ENCODE peak calls at places on chromosome 20, in seven cellular contexts. K is heart right ventricle, H is A549, A is H9, Y is OCI-LY7, W is fibroblast of lung, E is caudate nucleus. O is an unnamed sample.

GRCh38 chr20:20702330-20703245 is 9.9 kb downstream of the RALGAPA2 start:
- DNase-seq in K (no peak), W (no peak), H (no peak), A (no peak), E (no peak), Y (no peak), O (no peak)

GRCh38 chr20:60851826-60852704 is 400.0 kb upstream of the CDH4 start:
- DNase-seq in A (peak), W (no peak), Y (peak), K (no peak), H (no peak), E (no peak), O (peak)

GRCh38 chr20:50333856-50334255 is 143.2 kb downstream of the CEBPB start:
- DNase-seq in H (no peak), W (peak), E (no peak), A (no peak), K (no peak), Y (no peak), O (no peak)

GRCh38 chr20:17835240-17835940 is 133.2 kb downstream of the SNX5 start:
- DNase-seq in K (peak), Y (no peak), A (no peak), W (peak), H (peak), E (no peak), O (no peak)

GRCh38 chr20:8523684-8524083 is 391.6 kb downstream of the PLCB1 start:
- DNase-seq in K (no peak), H (no peak), W (peak), E (no peak), Y (peak), A (no peak), O (no peak)

GRCh38 chr20:17635846-17636245 is 46.2 kb downstream of the RRBP1 start:
- DNase-seq in A (no peak), E (no peak), K (no peak), Y (no peak), W (peak), H (no peak), O (no peak)

GRCh38 chr20:58743929-58744534 is 51.4 kb downstream of the NPEPL1 start:
- DNase-seq in A (no peak), Y (no peak), W (no peak), K (no peak), E (no peak), H (no peak), O (no peak)

GRCh38 chr20:63826753-63827152 is 4.3 kb downstream of the ZBTB46 start:
- DNase-seq in W (no peak), A (no peak), H (no peak), Y (no peak), E (no peak), K (no peak), O (no peak)

GRCh38 chr20:22346716-22347115 is 237.7 kb downstream of the FOXA2 start:
- DNase-seq in H (no peak), A (no peak), Y (no peak), W (no peak), E (no peak), K (no peak), O (no peak)

GRCh38 chr20:17620371-17621228 is 50.7 kb downstream of the DSTN start:
- DNase-seq in H (no peak), K (no peak), E (no peak), A (peak), Y (no peak), W (no peak), O (no peak)

GRCh38 chr20:7744411-7744810 is 195.8 kb downstream of the HAO1 start:
- DNase-seq in W (peak), E (no peak), H (no peak), A (no peak), K (no peak), Y (no peak), O (no peak)

GRCh38 chr20:46114449-46114848 is 3.7 kb upstream of the CD40 start:
- DNase-seq in E (no peak), K (no peak), A (no peak), H (no peak), Y (no peak), W (no peak), O (no peak)

GRCh38 chr20:15842872-15843271 is 730.4 kb downstream of the KIF16B start:
- DNase-seq in Y (peak), E (no peak), A (no peak), H (no peak), W (no peak), K (no peak), O (no peak)

GRCh38 chr20:50395258-50395729 is 114.9 kb upstream of the PTPN1 start:
- DNase-seq in E (no peak), Y (no peak), W (peak), K (peak), H (no peak), A (no peak), O (no peak)

GRCh38 chr20:18724788-18725476 is 88.7 kb upstream of the SCP2D1 start:
- DNase-seq in Y (no peak), W (no peak), H (no peak), E (no peak), A (no peak), K (no peak), O (no peak)

GRCh38 chr20:35320396-35321126 is 28.3 kb upstream of the FAM83C start:
- DNase-seq in Y (no peak), E (no peak), K (no peak), W (peak), A (no peak), H (no peak), O (no peak)

GRCh38 chr20:1165521-1165920 is 19.3 kb downstream of the TMEM74B start:
- DNase-seq in Y (no peak), K (no peak), E (no peak), W (no peak), A (no peak), H (no peak), O (no peak)

GRCh38 chr20:56417911-56418310 is 5.9 kb downstream of the CASS4 start:
- DNase-seq in H (no peak), K (no peak), E (no peak), A (no peak), W (no peak), Y (no peak), O (no peak)

GRCh38 chr20:57583289-57584257 is 22.7 kb downstream of the PCK1 start:
- DNase-seq in E (no peak), K (no peak), H (no peak), W (no peak), Y (no peak), A (no peak), O (no peak)

GRCh38 chr20:23203951-23204730 is 118.0 kb upstream of the CD93 start:
- DNase-seq in W (no peak), Y (no peak), H (no peak), E (no peak), A (no peak), K (no peak), O (no peak)

GRCh38 chr20:47198254-47198671 is 158.2 kb downstream of the ZMYND8 start:
- DNase-seq in H (no peak), E (no peak), Y (no peak), W (no peak), A (no peak), K (no peak), O (no peak)

GRCh38 chr20:19806806-19807691 is 49.0 kb downstream of the RIN2 start:
- DNase-seq in K (no peak), E (no peak), Y (no peak), W (peak), A (no peak), H (no peak), O (no peak)

GRCh38 chr20:33415948-33416347 is 14.6 kb upstream of the CDK5RAP1 start:
- DNase-seq in W (peak), Y (peak), E (no peak), H (peak), A (peak), K (peak), O (peak)

GRCh38 chr20:17616480-17617211 is 46.8 kb downstream of the DSTN start:
- DNase-seq in W (no peak), Y (no peak), H (no peak), A (peak), K (no peak), E (no peak), O (no peak)

GRCh38 chr20:40781340-40781916 is 92.4 kb upstream of the MAFB start:
- DNase-seq in H (no peak), W (no peak), K (no peak), A (no peak), E (no peak), Y (no peak), O (no peak)

GRCh38 chr20:12040261-12040660 is 122.6 kb downstream of the BTBD3 start:
- DNase-seq in A (no peak), W (no peak), H (no peak), K (no peak), E (no peak), Y (no peak), O (no peak)

GRCh38 chr20:1124416-1124815 is 6.0 kb downstream of the PSMF1 start:
- DNase-seq in K (no peak), E (no peak), H (no peak), Y (no peak), A (no peak), W (peak), O (no peak)

GRCh38 chr20:35000922-35001595 is 45.4 kb downstream of the MYH7B start:
- DNase-seq in A (no peak), W (no peak), Y (no peak), H (no peak), K (no peak), E (no peak), O (no peak)

GRCh38 chr20:23655551-23656211 is 17.9 kb upstream of the CST3 start:
- DNase-seq in H (no peak), E (no peak), W (no peak), A (no peak), Y (no peak), K (peak), O (no peak)

GRCh38 chr20:34544109-34544793 is 14.3 kb upstream of the MAP1LC3A start:
- DNase-seq in A (peak), W (no peak), K (no peak), H (no peak), Y (no peak), E (no peak), O (no peak)

GRCh38 chr20:50980071-50980681 is 21.6 kb downstream of the MOCS3 start:
- DNase-seq in W (peak), K (no peak), E (no peak), H (peak), A (no peak), Y (no peak), O (no peak)

GRCh38 chr20:47267621-47268020 is 88.9 kb downstream of the ZMYND8 start:
- DNase-seq in H (no peak), K (no peak), Y (no peak), E (no peak), W (no peak), A (no peak), O (no peak)

GRCh38 chr20:57266251-57267157 is at the start of gene BMP7:
- DNase-seq in K (no peak), H (no peak), W (no peak), Y (peak), A (peak), E (no peak), O (no peak)

GRCh38 chr20:57698191-57698866 is 11.5 kb downstream of the PMEPA1 start:
- DNase-seq in H (peak), W (peak), E (no peak), Y (no peak), K (no peak), A (no peak), O (no peak)

GRCh38 chr20:62159835-62160234 is 16.3 kb downstream of the SS18L1 start:
- DNase-seq in A (no peak), H (no peak), W (no peak), K (no peak), Y (no peak), E (no peak), O (no peak)

GRCh38 chr20:57390604-57391438 is at the start of gene RBM38:
- DNase-seq in E (no peak), W (peak), A (peak), H (peak), K (peak), Y (peak), O (peak)

GRCh38 chr20:21503345-21503744 is 10.5 kb downstream of the NKX2-2 start:
- DNase-seq in H (no peak), K (no peak), E (no peak), W (no peak), A (no peak), Y (peak), O (no peak)

GRCh38 chr20:25389858-25390537 is 637 bp downstream of the ABHD12 start:
- DNase-seq in E (no peak), K (peak), H (peak), A (peak), W (no peak), Y (no peak), O (peak)

GRCh38 chr20:46648903-46649649 is 2.2 kb downstream of the SLC13A3 start:
- DNase-seq in H (no peak), K (no peak), E (no peak), Y (peak), A (no peak), W (no peak), O (no peak)

GRCh38 chr20:2871555-2872303 is 1.6 kb upstream of the PTPRA start:
- DNase-seq in H (no peak), A (no peak), E (no peak), K (no peak), W (no peak), Y (no peak), O (no peak)
- H3K27ac ChIP-seq in H (no peak), A (no peak), E (peak), K (no peak), W (no peak), Y (no peak), O (no peak)

DNA sequence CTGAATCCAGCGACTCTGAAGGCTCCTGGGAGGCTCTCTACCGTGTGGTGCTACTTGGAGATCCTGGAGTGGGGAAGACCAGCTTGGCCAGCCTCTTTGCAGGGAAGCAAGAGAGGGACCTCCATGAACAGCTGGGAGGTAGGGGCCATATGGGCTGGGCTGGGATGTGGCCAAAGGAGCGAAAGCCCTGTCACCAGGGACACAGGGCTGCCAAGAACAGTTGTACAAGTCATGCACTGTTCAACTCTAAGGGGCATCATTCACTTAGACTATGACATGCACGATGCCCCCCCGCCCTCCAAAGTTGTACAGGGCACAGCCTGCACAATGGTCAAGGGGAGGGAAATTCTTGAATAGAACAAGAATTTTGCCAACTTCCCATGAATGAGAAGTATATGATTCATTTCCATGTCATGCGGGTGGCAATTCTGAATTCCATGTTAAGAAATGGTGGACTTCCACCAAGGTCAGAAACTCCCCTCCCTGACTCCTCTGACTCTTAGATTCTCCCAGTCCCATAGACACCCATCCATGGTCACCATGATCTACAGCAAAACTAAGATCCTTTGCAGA is 1.6 kb downstream of the REM1 start:
- DNase-seq in Y (no peak), W (no peak), E (no peak), K (no peak), H (no peak), A (no peak), O (no peak)
- H3K27ac ChIP-seq in Y (no peak), W (no peak), E (no peak), K (peak), H (no peak), A (no peak), O (no peak)

GRCh38 chr20:4504814-4505213 is 216.9 kb upstream of the PRND start:
- DNase-seq in K (no peak), W (no peak), Y (no peak), A (no peak), H (no peak), E (no peak), O (no peak)

GRCh38 chr20:4509825-4510522 is 211.7 kb upstream of the PRND start:
- DNase-seq in E (no peak), W (no peak), K (no peak), Y (no peak), H (no peak), A (no peak), O (no peak)

GRCh38 chr20:4507288-4507719 is 214.4 kb upstream of the PRND start:
- DNase-seq in Y (no peak), H (no peak), E (no peak), W (peak), K (no peak), A (no peak), O (no peak)

GRCh38 chr20:4511776-4512175 is 209.9 kb upstream of the PRND start:
- DNase-seq in H (no peak), W (no peak), E (no peak), K (no peak), A (no peak), Y (no peak), O (no peak)

DNA sequence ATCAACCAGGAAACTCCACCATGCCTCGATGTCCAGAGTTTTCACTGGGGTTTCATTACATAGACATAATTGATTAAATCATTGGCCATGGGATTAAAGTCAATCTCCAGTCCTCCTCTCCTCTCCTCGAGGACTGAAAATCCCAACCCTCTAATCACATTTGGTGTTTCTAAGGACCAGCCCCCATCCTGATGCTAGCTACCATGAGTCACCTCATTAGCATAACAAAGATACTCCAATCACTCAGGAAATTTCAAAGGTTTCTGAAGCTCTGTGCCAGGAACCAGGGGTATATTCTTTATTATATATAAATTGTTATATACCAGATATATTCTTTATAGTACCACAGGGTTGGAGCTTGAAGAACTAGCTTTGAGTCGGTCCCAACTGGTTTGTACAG is 212.9 kb upstream of the PRND start:
- DNase-seq in H (no peak), W (no peak), K (no peak), E (no peak), A (no peak), Y (no peak), O (no peak)
- H3K27ac ChIP-seq in H (no peak), W (peak), K (no peak), E (no peak), A (no peak), Y (no peak), O (no peak)

GRCh38 chr20:44432618-44433577 is 42.8 kb upstream of the TTPAL start:
- DNase-seq in W (no peak), Y (no peak), K (no peak), A (no peak), E (no peak), H (no peak), O (no peak)
- H3K27ac ChIP-seq in W (no peak), Y (no peak), K (no peak), A (no peak), E (no peak), H (no peak), O (no peak)

O was measured in neuronal stem cell.